ENCODE peak calls at places on chromosomes 13 and 19, in seven cellular contexts. T is GM12891; I is stimulated activated naive B cell treated with anti-CD40 and anti-IgM and Interleukin-4, amounts not matched to agents 10 μg/mL and 1 μg/mL and 100 μg/mL, for 72 hours; S is stimulated activated CD8-positive, alpha-beta memory T cell treated with anti-CD3 and anti-CD28 coated beads, Interleukin-4, amount 100 ng/mL, for 1 hour; D is ovary; N is GM12864; Q is stimulated activated CD4-positive, alpha-beta T cell treated with anti-CD3 and anti-CD28 coated beads, Interleukin-1b, Interleukin-23, amount 100 ng/mL, for 24 hours. P is an unnamed sample.

GRCh38 chr13:33277946-33278345 is 7.6 kb downstream of the STARD13 start:
- DNase-seq in T (no peak), Q (no peak), I (no peak), D (no peak), N (no peak), S (no peak), P (no peak)

GRCh38 chr19:771332-771785 is 20.4 kb downstream of the MISP start:
- DNase-seq in N (no peak), Q (no peak), D (no peak), S (no peak), T (no peak), I (no peak), P (peak; percentile 74)

GRCh38 chr13:71798723-71799122 is 68.3 kb downstream of the DACH1 start:
- DNase-seq in Q (no peak), T (no peak), I (no peak), N (no peak), S (no peak), D (no peak), P (no peak)

GRCh38 chr13:110485604-110486003 is 75.9 kb downstream of the RAB20 start:
- DNase-seq in I (no peak), Q (no peak), T (no peak), S (no peak), N (no peak), D (no peak), P (no peak)

GRCh38 chr13:77055158-77055557 is 28.2 kb upstream of the FBXL3 start:
- DNase-seq in T (no peak), S (no peak), I (no peak), D (no peak), Q (no peak), N (no peak), P (no peak)

GRCh38 chr19:2770055-2771013 is 12.7 kb downstream of the SGTA start:
- DNase-seq in S (no peak), Q (no peak), N (no peak), I (no peak), T (no peak), D (peak; percentile 67), P (no peak)

GRCh38 chr19:32346901-32347300 is 1.5 kb downstream of the ZNF507 start:
- DNase-seq in Q (no peak), I (no peak), S (no peak), N (no peak), T (no peak), D (no peak), P (no peak)

GRCh38 chr19:10587022-10587838 is at the start of gene AP1M2:
- DNase-seq in S (no peak), N (no peak), I (no peak), D (no peak), T (no peak), Q (no peak), P (no peak)

GRCh38 chr19:2477732-2478191 is 1.8 kb downstream of the GADD45B start:
- DNase-seq in D (no peak), T (no peak), N (no peak), S (no peak), Q (no peak), I (no peak), P (no peak)

GRCh38 chr19:42175952-42176648 is 41.4 kb downstream of the DEDD2 start:
- DNase-seq in N (no peak), I (no peak), S (no peak), D (no peak), Q (no peak), T (no peak), P (peak; percentile 46)

GRCh38 chr13:48563611-48564010 is 30.7 kb upstream of the RCBTB2 start:
- DNase-seq in Q (no peak), S (no peak), D (no peak), N (no peak), T (no peak), I (no peak), P (no peak)

GRCh38 chr19:1762243-1763140 is 9.2 kb downstream of the ONECUT3 start:
- DNase-seq in I (no peak), T (no peak), D (no peak), N (no peak), S (no peak), Q (no peak), P (no peak)

GRCh38 chr13:47121092-47121763 is 224.4 kb upstream of the HTR2A start:
- DNase-seq in S (no peak), Q (no peak), I (no peak), D (no peak), T (no peak), N (no peak), P (no peak)

GRCh38 chr19:5289060-5289990 is 51.3 kb downstream of the PTPRS start:
- DNase-seq in N (no peak), D (no peak), Q (no peak), T (no peak), S (no peak), I (no peak), P (no peak)

GRCh38 chr13:79389031-79389430 is 17.0 kb downstream of the RBM26 start:
- DNase-seq in D (no peak), S (no peak), N (no peak), I (no peak), Q (no peak), T (no peak), P (no peak)

GRCh38 chr13:101627556-101627943 is 175.1 kb downstream of the ITGBL1 start:
- DNase-seq in D (no peak), Q (no peak), I (no peak), N (peak; percentile 10), T (no peak), S (no peak), P (no peak)

GRCh38 chr13:48110132-48110868 is 15.4 kb upstream of the MED4 start:
- DNase-seq in D (no peak), T (no peak), S (no peak), Q (no peak), I (no peak), N (no peak), P (no peak)

GRCh38 chr13:97076898-97077297 is 82.6 kb upstream of the OXGR1 start:
- DNase-seq in D (no peak), T (no peak), S (no peak), I (no peak), N (no peak), Q (no peak), P (no peak)

GRCh38 chr13:30257433-30258099 is 49.8 kb downstream of the KATNAL1 start:
- DNase-seq in S (no peak), D (no peak), T (no peak), I (no peak), Q (no peak), N (no peak), P (no peak)

GRCh38 chr19:6250024-6250605 is 29.7 kb downstream of the MLLT1 start:
- DNase-seq in Q (no peak), T (no peak), S (no peak), D (no peak), N (no peak), I (no peak), P (no peak)

GRCh38 chr13:86581711-86582110 is 782.5 kb upstream of the SLITRK6 start:
- DNase-seq in T (no peak), S (no peak), Q (no peak), N (no peak), I (no peak), D (no peak), P (no peak)

GRCh38 chr13:78660130-78660857 is 1.3 kb upstream of the OBI1 start:
- DNase-seq in N (no peak), S (no peak), D (no peak), I (no peak), Q (no peak), T (no peak), P (no peak)

GRCh38 chr13:20519887-20520286 is 5.8 kb downstream of the CRYL1 start:
- DNase-seq in N (no peak), I (no peak), T (no peak), Q (no peak), D (no peak), S (no peak), P (no peak)

GRCh38 chr19:801030-801860 is 4.0 kb downstream of the PTBP1 start:
- DNase-seq in S (no peak), Q (no peak), N (no peak), T (no peak), D (peak; percentile 80), I (no peak), P (no peak)

GRCh38 chr13:28056970-28057712 is 43.2 kb downstream of the FLT3 start:
- DNase-seq in Q (no peak), S (no peak), T (no peak), D (no peak), N (no peak), I (no peak), P (no peak)

GRCh38 chr13:113741101-113741731 is 17.8 kb upstream of the TMEM255B start:
- DNase-seq in N (no peak), S (no peak), Q (no peak), T (no peak), I (no peak), D (no peak), P (no peak)

GRCh38 chr13:23767806-23768205 is 121.4 kb downstream of the MIPEP start:
- DNase-seq in S (no peak), I (no peak), D (no peak), N (no peak), T (no peak), Q (no peak), P (no peak)

GRCh38 chr19:49017666-49018351 is 918 bp upstream of the LHB start:
- DNase-seq in D (peak; percentile 62), T (peak; percentile 89), S (peak; percentile 34), N (no peak), Q (peak; percentile 33), I (peak; percentile 64), P (peak; percentile 80)

P was measured in WERI-Rb-1.